ENCODE peak calls at places on chromosome 14, in four cellular contexts. I is neuronal stem cell, U is H1, K is trophoblast cell. F is an unnamed sample. For H3K36me3, the result is how much of the 10 kb centered on the place peaks cover.

GRCh38 chr14:31884776-31885379 is 192.2 kb upstream of the ARHGAP5 start:
- DNase-seq in I (no peak), U (no peak), K (no peak), F (no peak)

GRCh38 chr14:20247651-20248246 is 8.7 kb downstream of the OR11H4 start:
- DNase-seq in I (no peak), U (no peak), K (no peak), F (no peak)

GRCh38 chr14:105445901-105446845 is 26.5 kb downstream of the MTA1 start:
- DNase-seq in I (no peak), U (no peak), K (no peak), F (no peak)

GRCh38 chr14:105857223-105857815 is 330.9 kb downstream of the TMEM121 start:
- DNase-seq in I (no peak), U (no peak), K (no peak), F (no peak)

GRCh38 chr14:90632451-90632850 is 183.8 kb downstream of the TTC7B start:
- DNase-seq in I (no peak), U (no peak), K (no peak), F (peak)

GRCh38 chr14:72631401-72631800 is 262.5 kb downstream of the DPF3 start:
- DNase-seq in I (no peak), U (no peak), K (no peak), F (no peak)

GRCh38 chr14:89486961-89487360 is 69.9 kb upstream of the FOXN3 start:
- DNase-seq in I (no peak), U (no peak), K (no peak), F (no peak)

GRCh38 chr14:96824283-96824682 is 27.1 kb downstream of the VRK1 start:
- DNase-seq in I (no peak), U (no peak), K (no peak), F (peak)

GRCh38 chr14:50520947-50521815 is 11.2 kb downstream of the MAP4K5 start:
- DNase-seq in I (no peak), U (no peak), K (no peak), F (peak)

GRCh38 chr14:92914087-92914656 is 8.8 kb upstream of the CHGA start:
- DNase-seq in I (peak), U (no peak), K (peak), F (peak)

GRCh38 chr14:20934148-20934762 is 21.0 kb upstream of the RNASE2 start:
- DNase-seq in I (peak), U (peak), K (no peak), F (peak)

GRCh38 chr14:32400480-32400879 is 71.4 kb downstream of the AKAP6 start:
- DNase-seq in I (no peak), U (no peak), K (no peak), F (peak)

GRCh38 chr14:22482085-22482694 is 106.8 kb downstream of the DAD1 start:
- DNase-seq in I (no peak), U (no peak), K (no peak), F (no peak)

GRCh38 chr14:75433631-75434556 is 6.1 kb downstream of the JDP2 start:
- DNase-seq in I (no peak), U (no peak), K (no peak), F (peak)

GRCh38 chr14:31449971-31450610 is 7.2 kb downstream of the DTD2 start:
- DNase-seq in I (no peak), U (no peak), K (peak), F (peak)

GRCh38 chr14:79248131-79248530 is 963.2 kb downstream of the DIO2 start:
- DNase-seq in I (no peak), U (no peak), K (no peak), F (no peak)

GRCh38 chr14:95489163-95489887 is 27.1 kb downstream of the SYNE3 start:
- DNase-seq in I (no peak), U (no peak), K (no peak), F (no peak)

GRCh38 chr14:23640524-23641141 is 4.5 kb downstream of the DHRS2 start:
- DNase-seq in I (no peak), U (no peak), K (no peak), F (no peak)

GRCh38 chr14:101761032-101761880 is at the start of gene PPP2R5C:
- DNase-seq in I (peak), U (peak), K (peak), F (peak)

GRCh38 chr14:89206426-89206825 is 210.6 kb downstream of the FOXN3 start:
- DNase-seq in I (no peak), U (no peak), K (no peak), F (no peak)

GRCh38 chr14:46840971-46841729 is 189.6 kb upstream of the RPL10L start:
- DNase-seq in I (no peak), U (no peak), K (no peak), F (peak)
- H2BK12ac ChIP-seq in I (no peak), U (no peak), K (no peak), F (no peak)

DNA sequence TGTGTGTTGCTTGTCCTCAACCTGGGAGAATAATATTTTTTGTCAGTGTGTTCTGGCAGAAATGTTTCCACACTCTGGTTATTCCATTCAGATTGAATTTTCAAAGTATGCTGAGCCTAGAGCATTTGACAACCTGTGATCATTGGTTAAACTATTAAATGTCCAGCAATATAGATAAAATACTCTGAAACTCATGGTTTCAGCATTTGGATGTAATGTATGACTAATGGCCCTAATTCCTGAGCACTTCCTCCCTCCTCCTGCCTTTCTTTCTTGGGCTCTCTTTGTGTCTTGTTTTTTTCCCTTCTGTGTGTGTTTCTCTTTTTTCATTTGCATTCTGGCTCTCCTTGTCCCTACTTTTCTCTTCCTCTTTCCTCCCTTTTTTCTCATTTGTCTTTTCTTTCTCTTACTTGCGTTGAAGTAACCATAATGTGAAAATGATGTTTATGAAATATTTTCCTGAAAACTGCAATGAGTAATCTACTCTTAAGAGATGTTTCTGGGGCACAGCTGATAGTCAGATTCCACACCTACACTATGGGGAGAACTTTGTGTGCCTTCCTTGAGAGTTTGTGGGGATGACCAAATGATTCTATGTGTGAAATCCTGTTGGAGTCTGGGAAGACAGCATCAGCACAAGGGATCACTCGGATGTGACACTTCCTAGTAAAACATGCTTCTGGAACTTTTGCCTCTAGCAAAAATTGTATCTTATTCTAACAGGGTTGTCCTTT is 74.6 kb downstream of the FRMD6 start:
- DNase-seq in I (no peak), U (no peak), K (no peak), F (peak)
- H3K36me3 ChIP-seq in I (half or more), U (under half), K (under half), F (under half)

GRCh38 chr14:68399971-68400370 is 392.9 kb downstream of the ZFP36L1 start:
- DNase-seq in I (no peak), U (no peak), K (no peak), F (no peak)
- H2BK12ac ChIP-seq in I (no peak), U (no peak), K (peak), F (peak)

GRCh38 chr14:68944162-68944561 is 34.9 kb downstream of the ACTN1 start:
- DNase-seq in I (no peak), U (no peak), K (no peak), F (no peak)

GRCh38 chr14:68943107-68943506 is 36.0 kb downstream of the ACTN1 start:
- DNase-seq in I (no peak), U (no peak), K (peak), F (no peak)

GRCh38 chr14:68946423-68946822 is 32.7 kb downstream of the ACTN1 start:
- DNase-seq in I (no peak), U (no peak), K (no peak), F (no peak)

GRCh38 chr14:68945585-68946289 is 33.4 kb downstream of the ACTN1 start:
- DNase-seq in I (no peak), U (no peak), K (no peak), F (no peak)

DNA sequence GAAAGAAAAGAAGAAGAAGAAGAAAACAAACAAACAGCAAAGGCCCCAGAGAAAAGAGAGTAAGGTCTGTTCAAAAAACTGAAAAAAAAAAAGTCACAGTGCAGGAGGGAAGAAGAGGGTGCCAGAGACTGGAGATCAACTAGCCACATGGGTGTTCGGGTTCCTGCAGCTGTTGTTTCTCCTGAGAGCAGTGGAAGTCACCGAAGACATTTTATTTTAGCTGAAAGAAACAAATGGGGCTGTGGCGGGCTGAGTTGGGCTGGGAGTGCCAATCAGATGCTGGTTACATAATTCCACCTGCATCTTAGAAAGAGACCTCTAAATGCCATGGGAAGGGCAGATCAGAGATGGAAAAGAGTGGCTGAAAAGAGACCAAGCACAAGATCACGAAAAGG is 33.9 kb downstream of the ACTN1 start:
- DNase-seq in I (no peak), U (no peak), K (no peak), F (no peak)
- H3K36me3 ChIP-seq in I (under half), U (under half), K (under half), F (under half)

GRCh38 chr14:100488057-100488456 is 99.2 kb downstream of the BEGAIN start:
- DNase-seq in I (no peak), U (no peak), K (no peak), F (no peak)

GRCh38 chr14:100486025-100486828 is 101.0 kb downstream of the BEGAIN start:
- DNase-seq in I (peak), U (peak), K (peak), F (peak)

GRCh38 chr14:100490252-100490651 is 97.0 kb downstream of the BEGAIN start:
- DNase-seq in I (no peak), U (no peak), K (no peak), F (no peak)

GRCh38 chr14:100487304-100487703 is 99.9 kb downstream of the BEGAIN start:
- DNase-seq in I (no peak), U (no peak), K (no peak), F (no peak)

GRCh38 chr14:100484531-100485267 is 102.5 kb downstream of the BEGAIN start:
- DNase-seq in I (no peak), U (no peak), K (peak), F (no peak)
- H2BK12ac ChIP-seq in I (no peak), U (no peak), K (no peak), F (no peak)

GRCh38 chr14:103089386-103090335 is 4.9 kb upstream of the EXOC3L4 start:
- DNase-seq in I (no peak), U (no peak), K (no peak), F (no peak)

GRCh38 chr14:103091883-103092222 is 2.7 kb upstream of the EXOC3L4 start:
- DNase-seq in I (no peak), U (no peak), K (no peak), F (no peak)

GRCh38 chr14:103091041-103091882 is 3.3 kb upstream of the EXOC3L4 start:
- DNase-seq in I (peak), U (no peak), K (no peak), F (peak)

GRCh38 chr14:103088921-103089320 is 4.9 kb downstream of the LBHD2 start:
- DNase-seq in I (no peak), U (no peak), K (no peak), F (no peak)

GRCh38 chr14:103090481-103091020 is 4.0 kb upstream of the EXOC3L4 start:
- DNase-seq in I (no peak), U (no peak), K (no peak), F (no peak)
- H3K36me3 ChIP-seq in I (under half), U (under half), K (under half), F (under half)

DNA sequence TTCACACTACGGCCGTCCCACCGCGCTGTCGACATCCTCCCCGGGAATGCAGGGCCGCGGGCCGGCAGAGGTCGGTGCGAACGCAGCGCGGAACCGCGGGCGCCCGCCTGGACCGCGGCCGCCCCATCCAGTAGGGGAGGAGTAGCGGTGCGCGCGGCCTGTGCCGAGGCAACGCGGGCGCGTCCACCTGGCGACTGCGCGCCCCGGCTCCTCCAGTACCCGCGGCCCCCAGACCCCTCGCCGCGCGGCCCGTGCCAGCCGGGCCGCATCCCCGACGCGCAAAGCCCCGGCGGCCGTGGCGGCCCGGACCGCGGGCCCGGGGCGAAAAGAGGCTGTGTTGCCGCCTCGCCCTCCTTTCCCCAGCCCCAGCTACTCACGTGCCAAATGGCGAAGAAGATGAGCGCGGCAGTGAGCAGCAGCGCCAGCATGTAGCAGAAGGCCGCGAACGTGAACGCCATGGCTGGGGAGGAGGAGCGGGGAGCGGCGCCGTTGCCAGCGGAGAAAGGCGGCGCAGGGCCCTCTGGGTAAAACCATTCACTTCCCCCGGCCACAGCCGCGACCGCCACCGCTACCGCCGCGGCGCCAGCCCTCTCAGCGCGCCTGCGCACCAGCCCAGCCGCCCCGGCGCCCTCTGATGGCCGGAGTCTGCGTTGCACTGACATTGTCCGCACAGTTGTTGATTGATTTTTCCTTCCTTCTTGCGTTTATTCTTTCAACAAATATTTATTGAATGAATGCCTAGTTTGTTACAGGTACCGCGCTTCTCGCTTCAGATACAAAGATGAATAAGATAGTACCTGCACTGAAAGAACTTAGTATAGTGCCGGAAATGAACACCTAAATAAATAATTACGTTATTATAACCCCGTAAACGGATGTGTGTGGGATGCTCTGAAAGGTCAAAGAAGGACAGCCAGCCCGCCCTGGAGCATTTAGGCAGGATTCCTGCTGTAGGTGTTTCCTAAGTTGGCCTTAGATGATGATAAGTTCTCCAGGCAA is at the start of gene CNIH1:
- DNase-seq in I (peak), U (peak), K (peak), F (peak)
- H2BK12ac ChIP-seq in I (no peak), U (no peak), K (no peak), F (no peak)

GRCh38 chr14:63383776-63384367 is 65.1 kb upstream of the GPHB5 start:
- DNase-seq in I (no peak), U (no peak), K (no peak), F (no peak)

GRCh38 chr14:63388766-63389431 is 70.2 kb upstream of the GPHB5 start:
- DNase-seq in I (peak), U (peak), K (peak), F (peak)

GRCh38 chr14:63393002-63393401 is 74.3 kb upstream of the GPHB5 start:
- DNase-seq in I (no peak), U (no peak), K (no peak), F (no peak)

DNA sequence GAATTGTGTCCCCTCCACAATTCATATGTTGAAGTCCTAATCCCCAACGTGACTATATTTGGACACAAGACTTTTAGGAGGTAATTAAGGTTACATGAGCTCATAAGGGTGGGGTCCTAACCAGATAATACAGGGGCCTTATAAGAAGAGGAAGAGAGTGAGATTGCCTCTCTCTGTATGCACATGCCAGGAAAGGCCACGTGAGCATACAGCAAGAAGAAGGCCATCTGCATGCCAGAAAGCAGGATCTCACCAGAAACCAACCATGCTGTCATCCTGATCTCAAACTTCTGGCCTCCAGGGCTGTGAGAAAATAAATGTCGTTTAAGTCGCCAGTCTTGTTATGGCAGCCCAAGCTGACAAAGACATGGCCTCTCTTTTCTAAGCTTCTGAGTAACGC is 69.0 kb upstream of the GPHB5 start:
- DNase-seq in I (no peak), U (no peak), K (no peak), F (no peak)
- H3K36me3 ChIP-seq in I (half or more), U (under half), K (under half), F (half or more)